ENCODE peak calls at places on chromosomes 3 and 15, in five cellular contexts. O, U, K, A and F are unnamed samples. For H3K4me1, the result is how much of the 10 kb centered on the place peaks cover.

GRCh38 chr3:82942041-82942440 is 1180.6 kb upstream of the GBE1 start:
- DNase-seq in U (no peak), K (no peak), O (no peak), A (no peak), F (no peak)

GRCh38 chr15:42384597-42384996 is 25.3 kb downstream of the CAPN3 start:
- DNase-seq in K (no peak), O (no peak), U (no peak), A (no peak), F (no peak)

GRCh38 chr15:77608774-77609173 is 23.9 kb downstream of the LINGO1 start:
- DNase-seq in K (no peak), U (no peak), A (no peak), O (no peak), F (no peak)

GRCh38 chr3:192259661-192260060 is 467.7 kb downstream of the FGF12 start:
- DNase-seq in O (no peak), K (no peak), A (no peak), U (no peak), F (no peak)

GRCh38 chr3:66432041-66432766 is 68.6 kb downstream of the LRIG1 start:
- DNase-seq in K (no peak), A (no peak), O (no peak), U (no peak), F (no peak)

GRCh38 chr3:149832086-149832485 is 19.1 kb downstream of the RNF13 start:
- DNase-seq in O (no peak), A (no peak), U (no peak), K (no peak), F (no peak)

GRCh38 chr3:100988080-100988479 is 5.1 kb downstream of the ABI3BP start:
- DNase-seq in U (no peak), A (no peak), K (no peak), O (no peak), F (no peak)

GRCh38 chr15:82858932-82859331 is 49.5 kb downstream of the WHAMM start:
- DNase-seq in U (no peak), A (no peak), O (no peak), K (no peak), F (no peak)

GRCh38 chr3:152910211-152910610 is 75.3 kb downstream of the P2RY1 start:
- DNase-seq in K (no peak), U (no peak), A (no peak), O (no peak), F (no peak)

GRCh38 chr3:43773273-43774104 is 82.8 kb downstream of the ABHD5 start:
- DNase-seq in A (no peak), K (peak), U (no peak), O (no peak), F (peak)

GRCh38 chr15:70486451-70487379 is 276.6 kb downstream of the UACA start:
- DNase-seq in K (no peak), O (no peak), U (no peak), A (no peak), F (no peak)

GRCh38 chr3:50675179-50676030 is 678 bp downstream of the DOCK3 start:
- DNase-seq in A (peak), O (no peak), K (no peak), U (no peak), F (peak)

GRCh38 chr15:65197337-65197645 is 12.1 kb upstream of the CLPX start:
- DNase-seq in A (no peak), O (no peak), K (no peak), U (no peak), F (no peak)

GRCh38 chr15:65195542-65196026 is 10.4 kb upstream of the CLPX start:
- DNase-seq in O (no peak), K (no peak), A (no peak), U (no peak), F (no peak)

GRCh38 chr15:65194826-65195541 is 9.8 kb upstream of the CLPX start:
- DNase-seq in K (no peak), A (no peak), O (no peak), U (no peak), F (no peak)

GRCh38 chr15:65198571-65198970 is 12.7 kb downstream of the CILP start:
- DNase-seq in K (no peak), O (no peak), A (no peak), U (no peak), F (no peak)

DNA sequence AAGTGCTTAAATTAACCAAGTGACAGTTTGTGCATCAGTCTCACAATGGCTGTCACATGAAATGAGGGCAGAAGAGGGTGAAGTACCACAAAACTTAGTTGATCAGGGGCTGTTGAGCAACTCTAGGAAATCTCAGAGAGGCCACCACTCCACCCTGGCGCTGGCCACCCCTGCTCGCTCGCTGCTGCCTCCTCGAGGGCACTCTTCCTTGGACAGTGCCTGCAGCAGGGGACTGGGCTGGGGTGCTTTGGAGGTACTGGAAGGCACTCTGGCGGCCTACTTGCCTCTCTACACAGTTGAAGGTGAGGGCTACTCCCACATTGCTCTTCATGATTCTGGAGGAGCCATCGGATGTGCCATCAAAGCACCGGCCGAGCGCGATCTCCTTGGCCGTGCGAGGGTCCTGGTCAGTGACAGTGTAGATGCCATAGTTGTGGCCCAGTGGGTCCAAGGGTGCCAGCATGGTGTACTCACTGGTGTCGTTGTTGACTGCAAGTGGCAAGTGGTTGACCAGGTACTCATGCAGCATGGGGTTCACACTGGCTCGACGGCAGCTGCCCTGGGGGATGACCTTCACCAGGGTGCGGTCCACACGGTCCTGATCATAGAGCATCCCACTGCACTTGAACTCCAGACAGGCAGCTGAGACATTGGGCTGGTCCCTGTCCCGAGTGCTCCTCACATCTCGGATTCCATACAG is 11.6 kb upstream of the CLPX start:
- DNase-seq in K (no peak), U (no peak), A (no peak), O (no peak), F (no peak)
- TF ChIP-seq CTCF in K (no peak), U (no peak), A (no peak), O (no peak), F (no peak)

DNA sequence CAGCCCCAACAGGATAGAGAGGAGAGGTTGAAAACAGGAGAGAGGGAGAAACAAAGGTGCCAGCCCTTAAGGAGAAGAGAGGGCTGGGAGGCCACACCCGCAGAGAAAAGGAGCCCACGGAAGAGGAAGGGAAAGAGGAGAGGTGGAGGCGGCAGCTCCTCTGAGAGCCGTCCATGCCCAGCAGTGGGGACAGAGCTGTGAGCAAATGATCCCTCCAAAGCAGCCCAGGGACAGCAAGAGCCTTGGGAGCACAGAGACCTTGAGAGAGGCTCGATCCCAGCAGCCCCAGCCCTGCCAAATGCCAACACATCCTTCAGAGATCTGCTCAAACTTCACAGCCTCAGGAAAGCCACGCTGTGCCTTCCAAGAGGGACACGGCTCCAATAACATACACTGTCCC is 66.7 kb upstream of the CORO2B start:
- DNase-seq in A (no peak), U (no peak), O (no peak), K (no peak), F (no peak)
- TF ChIP-seq EP300 in A (no peak), U (no peak), O (no peak), K (no peak), F (no peak)

GRCh38 chr3:143429628-143430514 is 310.3 kb downstream of the CHST2 start:
- DNase-seq in A (no peak), O (no peak), U (no peak), K (no peak), F (no peak)

GRCh38 chr3:143428351-143428750 is 308.8 kb downstream of the CHST2 start:
- DNase-seq in O (no peak), A (no peak), U (no peak), K (no peak), F (no peak)

GRCh38 chr3:143424874-143425273 is 305.3 kb downstream of the CHST2 start:
- DNase-seq in K (no peak), O (no peak), A (no peak), U (no peak), F (no peak)

GRCh38 chr3:143430582-143430981 is 311.0 kb downstream of the CHST2 start:
- DNase-seq in A (no peak), O (no peak), U (no peak), K (no peak), F (no peak)

DNA sequence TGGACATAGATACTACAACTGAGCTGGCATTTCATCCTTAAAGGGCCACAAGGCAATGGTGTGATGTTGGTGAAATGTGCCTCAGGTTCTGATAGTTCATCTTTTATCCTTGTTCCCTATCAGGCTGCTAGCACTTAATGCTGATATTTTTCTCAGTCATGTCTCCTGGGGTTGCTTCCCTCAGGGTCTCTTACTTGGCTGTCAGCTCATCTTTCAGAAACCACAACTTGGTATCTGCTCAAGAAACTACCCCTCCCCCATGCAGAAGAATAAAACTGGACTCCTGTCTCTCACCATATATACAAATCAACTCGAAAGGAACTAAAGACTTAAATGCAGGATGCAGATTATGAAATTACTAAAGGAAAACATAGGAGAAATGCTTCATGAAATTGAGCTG is 308.1 kb downstream of the CHST2 start:
- DNase-seq in O (no peak), A (no peak), U (no peak), K (no peak), F (no peak)
- H3K4me1 ChIP-seq in O (under half), A (under half), U (under half), K (under half), F (under half)

GRCh38 chr3:39811561-39811960 is 2.2 kb downstream of the MYRIP start:
- DNase-seq in K (no peak), A (no peak), O (no peak), U (no peak), F (no peak)

GRCh38 chr3:39810647-39811161 is 1.3 kb downstream of the MYRIP start:
- DNase-seq in U (no peak), K (no peak), O (no peak), A (no peak), F (no peak)

GRCh38 chr3:39814007-39814406 is 4.6 kb downstream of the MYRIP start:
- DNase-seq in K (peak), U (no peak), O (no peak), A (no peak), F (no peak)

GRCh38 chr3:39809995-39810595 is 686 bp downstream of the MYRIP start:
- DNase-seq in U (no peak), K (peak), O (no peak), A (peak), F (no peak)

GRCh38 chr3:39812537-39812936 is 3.1 kb downstream of the MYRIP start:
- DNase-seq in K (peak), A (no peak), U (no peak), O (no peak), F (peak)
- TF ChIP-seq CTCF in K (peak), A (no peak), U (peak), O (no peak), F (peak)

GRCh38 chr3:31002730-31003129 is 108.3 kb upstream of the GADL1 start:
- DNase-seq in A (no peak), O (no peak), U (no peak), K (no peak), F (no peak)
- TF ChIP-seq EP300 in A (no peak), O (no peak), U (no peak), K (no peak), F (no peak)

GRCh38 chr3:128787256-128788253 is 61.6 kb downstream of the RAB7A start:
- DNase-seq in K (no peak), U (peak), O (no peak), A (no peak), F (peak)

GRCh38 chr3:128788268-128788869 is 62.4 kb downstream of the RAB7A start:
- DNase-seq in U (no peak), O (no peak), A (no peak), K (no peak), F (no peak)

GRCh38 chr3:128784228-128784627 is 58.2 kb downstream of the RAB7A start:
- DNase-seq in K (no peak), A (no peak), U (peak), O (no peak), F (no peak)

GRCh38 chr3:128784843-128785242 is 58.9 kb downstream of the RAB7A start:
- DNase-seq in K (no peak), A (no peak), U (no peak), O (no peak), F (no peak)

DNA sequence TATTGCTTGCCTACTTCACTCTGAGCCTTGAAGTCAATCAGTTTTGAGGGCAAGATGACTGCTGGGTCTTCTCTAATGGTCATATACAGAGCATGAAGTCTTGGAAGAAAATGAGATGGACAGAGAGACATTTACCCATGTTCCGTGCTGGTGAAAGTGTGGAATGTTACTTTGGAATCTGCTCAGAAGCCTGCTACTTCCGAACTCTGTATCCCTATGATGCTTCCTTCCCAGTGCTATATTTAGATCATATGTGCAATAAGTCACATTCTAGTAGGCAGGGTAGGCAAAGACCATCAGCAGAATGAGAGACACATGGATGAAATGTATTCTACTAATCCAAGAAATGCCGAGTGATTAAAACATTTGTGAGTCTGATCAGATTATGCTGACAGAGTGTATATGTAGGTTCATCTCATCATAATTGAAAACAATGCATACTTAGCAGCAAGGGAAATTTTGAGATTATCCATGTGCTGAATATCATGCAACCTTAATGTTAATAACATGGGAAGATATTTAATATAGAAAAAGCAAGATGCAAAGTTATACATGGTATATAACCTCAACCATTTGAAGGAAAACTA is 60.5 kb downstream of the RAB7A start:
- DNase-seq in O (no peak), U (no peak), A (no peak), K (no peak), F (no peak)
- H3K4me1 ChIP-seq in O (under half), U (under half), A (under half), K (half or more), F (under half)

DNA sequence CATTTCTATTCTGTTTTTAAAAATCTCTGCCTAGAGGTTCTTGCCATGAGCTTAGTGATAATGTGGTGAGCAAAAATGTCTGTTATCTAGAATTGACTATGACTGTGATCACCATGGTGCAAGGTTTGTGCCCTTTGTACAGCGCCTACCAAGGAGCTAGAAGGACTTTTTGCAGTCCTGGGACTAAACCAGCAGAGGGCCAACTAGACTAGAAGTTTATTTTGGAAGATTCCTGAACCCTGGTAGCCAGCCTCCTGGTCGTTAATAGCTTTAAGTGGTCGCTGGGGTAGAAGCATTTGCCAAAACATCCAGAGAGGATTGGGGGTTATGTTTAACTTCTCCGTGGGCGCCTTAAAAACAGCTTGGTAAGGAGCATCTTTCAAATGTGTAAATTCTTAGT is 7.8 kb downstream of the SCG5 start:
- DNase-seq in O (no peak), A (no peak), U (peak), K (no peak), F (no peak)
- TF ChIP-seq CTCF in O (no peak), A (no peak), U (peak), K (no peak), F (no peak)

GRCh38 chr15:73996939-73997338 is 2.4 kb downstream of the PML start:
- DNase-seq in K (no peak), U (no peak), O (no peak), A (no peak), F (no peak)

GRCh38 chr15:73994419-73994883 is at the start of gene PML:
- DNase-seq in K (peak), O (peak), U (peak), A (peak), F (peak)

GRCh38 chr15:73994912-73995622 is 551 bp downstream of the PML start:
- DNase-seq in U (no peak), O (no peak), K (no peak), A (peak), F (peak)

GRCh38 chr15:73997986-73998385 is 3.5 kb downstream of the PML start:
- DNase-seq in K (no peak), A (no peak), O (no peak), U (no peak), F (no peak)

DNA sequence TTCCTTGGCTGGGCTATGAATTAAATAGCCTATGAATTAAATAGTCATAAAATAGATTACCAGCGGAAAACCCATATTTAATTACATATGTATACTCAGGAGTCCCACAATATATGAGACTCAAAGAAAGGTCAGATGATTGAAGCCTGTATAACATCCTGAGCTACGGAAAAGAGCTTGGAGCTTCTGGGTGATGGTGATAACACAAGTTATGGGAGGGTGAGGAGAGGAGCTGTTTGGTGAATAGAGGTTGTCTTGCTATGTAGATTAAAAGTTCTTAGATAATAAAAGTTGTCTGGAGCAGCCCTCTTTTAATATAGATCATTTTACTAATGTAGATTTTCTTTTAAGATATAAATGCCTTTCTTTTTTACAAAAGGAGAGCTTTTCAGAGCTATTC is 1.8 kb downstream of the PML start:
- DNase-seq in K (no peak), O (no peak), U (no peak), A (no peak), F (no peak)
- TF ChIP-seq EP300 in K (no peak), O (no peak), U (no peak), A (no peak), F (no peak)

GRCh38 chr3:124779751-124780191 is 49.5 kb downstream of the UMPS start:
- DNase-seq in K (no peak), O (no peak), A (no peak), U (no peak), F (no peak)

GRCh38 chr3:124779116-124779515 is 48.9 kb downstream of the UMPS start:
- DNase-seq in A (no peak), U (no peak), O (no peak), K (no peak), F (no peak)

GRCh38 chr3:124776856-124777255 is 46.6 kb downstream of the UMPS start:
- DNase-seq in K (no peak), O (no peak), A (no peak), U (no peak), F (no peak)

GRCh38 chr3:124775776-124776336 is 45.6 kb downstream of the UMPS start:
- DNase-seq in A (no peak), K (no peak), U (no peak), O (no peak), F (no peak)

GRCh38 chr3:124778061-124778460 is 47.8 kb downstream of the UMPS start:
- DNase-seq in K (no peak), O (no peak), A (no peak), U (no peak), F (no peak)
- H3K4me1 ChIP-seq in K (under half), O (under half), A (under half), U (half or more), F (under half)

GRCh38 chr15:96893159-96893906 is 562.8 kb downstream of the NR2F2 start:
- DNase-seq in K (peak), U (no peak), A (no peak), O (no peak), F (no peak)
- TF ChIP-seq CTCF in K (peak), U (peak), A (peak), O (peak), F (no peak)